ENCODE peak calls at places on chromosomes 2 and 18, in six cellular contexts. I, Z, V, S, P and G are unnamed samples.

GRCh38 chr2:226796840-226797288 is 2.8 kb downstream of the IRS1 start:
- DNase-seq in I (no peak), Z (no peak), V (peak; percentile 60), S (no peak), P (peak; percentile 48), G (no peak)

GRCh38 chr2:88090446-88091283 is 23.0 kb downstream of the SMYD1 start:
- DNase-seq in I (no peak), Z (no peak), V (no peak), S (no peak), P (no peak), G (no peak)

GRCh38 chr18:35582310-35582682 is 756 bp downstream of the GALNT1 start:
- DNase-seq in I (no peak), Z (no peak), V (peak; percentile 32), S (no peak), P (no peak), G (no peak)

GRCh38 chr2:96642564-96643350 is at the start of gene FER1L5:
- DNase-seq in I (no peak), Z (no peak), V (no peak), S (no peak), P (peak; percentile 43), G (no peak)

GRCh38 chr2:110748489-110748867 is 16.1 kb downstream of the ACOXL start:
- DNase-seq in I (peak; percentile 42), Z (no peak), V (peak; percentile 77), S (peak; percentile 87), P (no peak), G (no peak)

GRCh38 chr2:120825370-120826259 is 89.9 kb downstream of the GLI2 start:
- DNase-seq in I (no peak), Z (peak; percentile 78), V (no peak), S (no peak), P (no peak), G (no peak)

GRCh38 chr2:101889460-101890098 is 102.2 kb upstream of the IL1R2 start:
- DNase-seq in I (no peak), Z (no peak), V (no peak), S (no peak), P (no peak), G (no peak)

GRCh38 chr18:80171190-80171872 is 62.3 kb downstream of the ADNP2 start:
- DNase-seq in I (no peak), Z (peak; percentile 24), V (peak; percentile 79), S (no peak), P (peak; percentile 71), G (no peak)

GRCh38 chr2:130327703-130328527 is 14.8 kb upstream of the IMP4 start:
- DNase-seq in I (no peak), Z (no peak), V (no peak), S (peak; percentile 53), P (no peak), G (no peak)

GRCh38 chr2:37625156-37625555 is 46.3 kb downstream of the CDC42EP3 start:
- DNase-seq in I (no peak), Z (no peak), V (no peak), S (no peak), P (no peak), G (no peak)

GRCh38 chr18:13641551-13642439 is 84.6 kb downstream of the FAM210A start:
- DNase-seq in I (no peak), Z (no peak), V (peak; percentile 40), S (no peak), P (peak; percentile 51), G (no peak)

GRCh38 chr2:2873450-2873811 is 504.2 kb downstream of the EIPR1 start:
- DNase-seq in I (no peak), Z (no peak), V (no peak), S (no peak), P (no peak), G (no peak)

GRCh38 chr2:219207884-219208740 is 1.5 kb downstream of the ZFAND2B start:
- DNase-seq in I (no peak), Z (no peak), V (no peak), S (peak; percentile 87), P (no peak), G (no peak)

GRCh38 chr18:77206676-77207370 is 42.8 kb upstream of the GALR1 start:
- DNase-seq in I (no peak), Z (peak; percentile 13), V (no peak), S (no peak), P (no peak), G (no peak)

GRCh38 chr18:8816805-8817204 is 111.4 kb downstream of the MTCL1 start:
- DNase-seq in I (no peak), Z (no peak), V (no peak), S (no peak), P (no peak), G (no peak)

GRCh38 chr2:22883054-22883453 is 501.9 kb upstream of the KLHL29 start:
- DNase-seq in I (no peak), Z (no peak), V (no peak), S (no peak), P (no peak), G (no peak)

GRCh38 chr2:22878094-22878493 is 506.9 kb upstream of the KLHL29 start:
- DNase-seq in I (no peak), Z (no peak), V (no peak), S (no peak), P (no peak), G (no peak)

GRCh38 chr2:22880161-22880560 is 504.8 kb upstream of the KLHL29 start:
- DNase-seq in I (no peak), Z (no peak), V (no peak), S (no peak), P (no peak), G (no peak)

DNA sequence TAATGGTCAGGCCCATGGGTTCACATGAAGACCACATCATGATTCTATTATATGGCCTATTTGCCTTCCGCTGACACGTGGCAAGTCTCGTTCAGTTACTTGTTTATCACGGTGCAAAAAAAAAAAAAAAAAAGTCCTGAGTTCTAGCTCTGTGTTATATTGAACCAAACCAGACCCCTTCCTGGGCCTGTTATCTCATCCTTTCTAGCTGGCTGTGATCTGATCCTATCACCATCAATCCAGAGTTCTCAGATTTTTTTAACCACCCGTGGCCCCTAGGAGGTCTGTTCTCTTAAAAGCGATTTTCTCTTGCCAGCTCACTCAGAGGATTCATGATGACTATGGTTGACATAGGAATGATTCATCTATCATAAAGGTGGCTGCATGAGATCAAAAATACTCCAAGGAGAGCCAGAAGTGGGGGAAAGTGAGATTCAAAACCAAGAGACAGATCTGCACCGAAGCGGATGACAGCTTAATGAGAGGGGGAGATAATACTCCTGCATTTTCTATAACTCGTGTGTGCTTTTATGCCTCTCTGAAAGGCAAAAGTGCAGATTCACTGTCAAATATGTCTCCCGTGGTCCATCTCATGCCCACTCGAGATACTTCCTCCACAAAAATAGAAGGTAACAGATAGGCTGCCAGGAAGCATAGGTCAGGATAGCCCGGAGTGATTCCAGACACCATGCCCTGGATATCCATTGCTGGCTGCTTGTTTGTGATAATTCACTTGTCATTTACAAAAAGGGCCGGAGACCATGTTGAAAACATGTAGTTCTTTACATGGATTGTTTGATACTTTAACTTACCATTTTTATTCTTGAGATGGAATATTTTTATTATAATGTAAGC is 505.7 kb upstream of the KLHL29 start:
- DNase-seq in I (no peak), Z (no peak), V (no peak), S (no peak), P (no peak), G (no peak)
- TF ChIP-seq CTCF in I (no peak), Z (no peak), V (no peak), S (no peak), P (no peak), G (no peak)

GRCh38 chr2:237704476-237705224 is 77.3 kb downstream of the LRRFIP1 start:
- DNase-seq in I (no peak), Z (no peak), V (no peak), S (no peak), P (no peak), G (no peak)

GRCh38 chr2:237701033-237701858 is 73.9 kb downstream of the LRRFIP1 start:
- DNase-seq in I (no peak), Z (no peak), V (no peak), S (no peak), P (no peak), G (no peak)

GRCh38 chr2:237700583-237701032 is 73.2 kb downstream of the LRRFIP1 start:
- DNase-seq in I (no peak), Z (no peak), V (peak; percentile 60), S (no peak), P (no peak), G (peak; percentile 59)

GRCh38 chr2:237701859-237702370 is 74.5 kb downstream of the LRRFIP1 start:
- DNase-seq in I (no peak), Z (no peak), V (no peak), S (no peak), P (no peak), G (no peak)

GRCh38 chr2:237702439-237703397 is 75.3 kb downstream of the LRRFIP1 start:
- DNase-seq in I (no peak), Z (no peak), V (no peak), S (no peak), P (no peak), G (no peak)
- TF ChIP-seq CTCF in I (no peak), Z (peak; percentile 32), V (no peak), S (no peak), P (no peak), G (no peak)

DNA sequence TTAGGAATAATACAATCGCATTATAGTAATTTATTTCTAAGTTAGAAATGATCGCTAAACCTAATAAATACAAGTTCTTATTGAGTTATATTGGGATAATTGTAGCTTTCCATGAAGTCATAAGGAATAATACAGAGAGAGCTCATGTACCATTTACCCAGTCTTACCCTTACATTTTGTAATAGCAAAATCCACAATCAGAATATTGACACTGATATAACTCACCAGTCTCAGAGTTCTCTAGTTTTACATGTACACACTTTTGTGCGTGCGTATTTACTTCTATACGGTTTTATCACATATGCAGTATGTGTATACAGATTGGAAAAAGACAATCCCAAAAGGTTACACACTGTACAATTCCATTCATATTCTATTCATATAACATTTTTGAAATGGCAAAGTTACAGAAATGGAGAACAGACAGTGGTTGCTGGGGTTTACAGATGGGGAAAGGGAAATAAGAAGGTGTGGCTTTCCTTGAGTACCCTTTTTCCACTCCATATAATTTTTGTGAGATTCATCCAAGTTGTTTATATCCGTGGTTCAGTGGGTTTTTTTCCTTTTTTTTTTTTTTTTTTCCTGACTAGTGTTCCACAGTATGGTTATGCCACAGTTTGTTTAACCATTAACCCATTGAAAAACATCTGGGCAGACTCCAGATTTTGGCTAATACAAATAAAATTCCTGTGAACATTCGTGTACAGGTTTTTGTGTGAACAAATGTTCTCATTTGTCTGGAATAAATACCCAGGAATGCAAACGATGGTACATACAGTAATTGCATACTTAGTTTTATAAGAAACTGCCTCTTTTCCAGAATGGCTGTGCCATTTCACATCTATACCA is 117.2 kb downstream of the HNMT start:
- DNase-seq in I (no peak), Z (no peak), V (no peak), S (no peak), P (no peak), G (no peak)
- TF ChIP-seq CTCF in I (no peak), Z (no peak), V (no peak), S (no peak), P (no peak), G (no peak)

GRCh38 chr2:20064841-20065240 is 13.4 kb upstream of the LAPTM4A start:
- DNase-seq in I (no peak), Z (no peak), V (no peak), S (no peak), P (no peak), G (no peak)

GRCh38 chr2:20064421-20064820 is 13.0 kb upstream of the LAPTM4A start:
- DNase-seq in I (no peak), Z (no peak), V (no peak), S (no peak), P (no peak), G (no peak)

GRCh38 chr2:20061940-20062339 is 10.5 kb upstream of the LAPTM4A start:
- DNase-seq in I (no peak), Z (no peak), V (no peak), S (no peak), P (no peak), G (no peak)

GRCh38 chr2:20061476-20061875 is 10.0 kb upstream of the LAPTM4A start:
- DNase-seq in I (no peak), Z (peak; percentile 38), V (no peak), S (no peak), P (no peak), G (no peak)

GRCh38 chr2:20062615-20063545 is 11.5 kb upstream of the LAPTM4A start:
- DNase-seq in I (no peak), Z (peak; percentile 96), V (no peak), S (no peak), P (no peak), G (no peak)
- TF ChIP-seq CTCF in I (no peak), Z (peak; percentile 41), V (no peak), S (no peak), P (no peak), G (no peak)